ENCODE peak calls at places on chromosome 12, in five cellular contexts. F, Z, B, T and U are unnamed samples.

GRCh38 chr12:132250707-132251106 is 78.7 kb downstream of the GALNT9 start:
- DNase-seq in T (no peak), B (no peak), Z (no peak), F (no peak), U (no peak)

GRCh38 chr12:78220811-78221210 is 390.1 kb downstream of the NAV3 start:
- DNase-seq in T (no peak), B (no peak), F (no peak), Z (no peak), U (no peak)

GRCh38 chr12:99386907-99387306 is 260.6 kb upstream of the GARIN6 start:
- DNase-seq in F (peak), Z (peak), T (no peak), B (no peak), U (no peak)

GRCh38 chr12:98808243-98808895 is 163.3 kb downstream of the APAF1 start:
- DNase-seq in B (no peak), T (no peak), Z (no peak), F (no peak), U (no peak)

GRCh38 chr12:100789146-100789545 is 5.4 kb upstream of the ANO4 start:
- DNase-seq in F (no peak), B (no peak), Z (no peak), T (no peak), U (no peak)

GRCh38 chr12:116478243-116478773 is 80.9 kb upstream of the MAP1LC3B2 start:
- DNase-seq in T (no peak), Z (no peak), B (no peak), F (no peak), U (no peak)

GRCh38 chr12:102093319-102093718 is 26.6 kb downstream of the NUP37 start:
- DNase-seq in Z (no peak), T (no peak), B (no peak), F (no peak), U (no peak)

GRCh38 chr12:6053541-6053940 is 70.9 kb downstream of the VWF start:
- DNase-seq in T (no peak), B (no peak), Z (no peak), F (no peak), U (no peak)

GRCh38 chr12:674272-674781 is 11.1 kb upstream of the NINJ2 start:
- DNase-seq in B (peak), Z (no peak), T (no peak), F (peak), U (no peak)

GRCh38 chr12:119748512-119748911 is 80.6 kb downstream of the PRKAB1 start:
- DNase-seq in F (no peak), B (no peak), T (no peak), Z (no peak), U (no peak)

GRCh38 chr12:74999474-74999873 is 210.2 kb downstream of the KCNC2 start:
- DNase-seq in T (no peak), B (no peak), Z (no peak), F (no peak), U (no peak)

GRCh38 chr12:130163461-130164215 is 1.4 kb downstream of the FZD10 start:
- DNase-seq in B (no peak), Z (no peak), F (no peak), T (no peak), U (no peak)

GRCh38 chr12:27236498-27236897 is 7.6 kb upstream of the STK38L start:
- DNase-seq in B (no peak), F (peak), T (no peak), Z (no peak), U (no peak)

GRCh38 chr12:31008961-31009840 is 64.5 kb upstream of the DDX11 start:
- DNase-seq in Z (no peak), B (no peak), T (no peak), F (no peak), U (no peak)

GRCh38 chr12:59453461-59453860 is 142.4 kb upstream of the SLC16A7 start:
- DNase-seq in F (no peak), B (no peak), T (no peak), Z (no peak), U (no peak)